ENCODE peak calls at places on chromosomes 11 and 22, in five cellular contexts. D, Z, A, G and C are unnamed samples.

GRCh38 chr11:61488651-61489291 is 19.8 kb upstream of the LRRC10B start:
- DNase-seq in A (no peak), Z (no peak), D (no peak), G (no peak), C (no peak)

GRCh38 chr22:21816787-21817496 is 50.5 kb downstream of the MAPK1 start:
- DNase-seq in Z (peak), G (peak), A (no peak), D (peak), C (peak)

GRCh38 chr22:48941903-48942625 is 885.6 kb downstream of the BRD1 start:
- DNase-seq in G (no peak), A (no peak), D (no peak), Z (no peak), C (no peak)

GRCh38 chr22:44648085-44648820 is 53.8 kb upstream of the PRR5 start:
- DNase-seq in A (no peak), D (no peak), Z (no peak), G (no peak), C (no peak)

GRCh38 chr11:76629853-76630599 is 40.5 kb downstream of the LRRC32 start:
- DNase-seq in Z (no peak), G (peak), A (no peak), D (no peak), C (no peak)

GRCh38 chr11:19673924-19674390 is 38.7 kb upstream of the NAV2 start:
- DNase-seq in A (no peak), D (no peak), G (no peak), Z (no peak), C (no peak)

GRCh38 chr11:27230175-27230565 is 132.8 kb downstream of the CCDC34 start:
- DNase-seq in Z (no peak), D (no peak), G (no peak), A (no peak), C (no peak)

GRCh38 chr11:120284272-120284671 is 40.8 kb upstream of the TLCD5 start:
- DNase-seq in Z (no peak), D (no peak), A (no peak), G (no peak), C (no peak)

GRCh38 chr11:68763181-68763721 is 11.9 kb upstream of the TESMIN start:
- DNase-seq in A (no peak), Z (no peak), D (peak), G (peak), C (no peak)

GRCh38 chr11:2664886-2665746 is 34.7 kb downstream of the KCNQ1OT1 start:
- DNase-seq in A (no peak), D (no peak), Z (no peak), G (no peak), C (no peak)

GRCh38 chr22:20268350-20269012 is 363 bp upstream of the RTN4R start:
- DNase-seq in Z (peak), A (no peak), D (peak), G (peak), C (peak)

GRCh38 chr11:75852406-75853017 is 37.5 kb downstream of the UVRAG start:
- DNase-seq in D (no peak), G (peak), A (no peak), Z (no peak), C (no peak)

GRCh38 chr11:116793476-116794096 is 1.9 kb upstream of the APOA5 start:
- DNase-seq in G (no peak), D (no peak), A (no peak), Z (no peak), C (no peak)

GRCh38 chr11:5564259-5565019 is 16.1 kb upstream of the OR52H1 start:
- DNase-seq in D (peak), A (no peak), Z (no peak), G (no peak), C (no peak)

GRCh38 chr11:7999795-8000194 is 12.7 kb downstream of the EIF3F start:
- DNase-seq in Z (no peak), G (no peak), D (no peak), A (no peak), C (peak)

GRCh38 chr11:16604784-16605439 is 133.5 kb upstream of the C11orf58 start:
- DNase-seq in Z (no peak), D (peak), A (no peak), G (peak), C (no peak)

GRCh38 chr22:45991108-45991507 is 14.1 kb upstream of the WNT7B start:
- DNase-seq in Z (no peak), D (no peak), G (no peak), A (no peak), C (no peak)

GRCh38 chr11:118275184-118275583 is 11.1 kb upstream of the MPZL2 start:
- DNase-seq in D (peak), A (no peak), G (peak), Z (no peak), C (no peak)

GRCh38 chr11:119803726-119804294 is 74.8 kb upstream of the NECTIN1 start:
- DNase-seq in D (no peak), Z (no peak), A (no peak), G (no peak), C (no peak)